ENCODE peak calls at places on chromosomes 13 and 19, in five cellular contexts. One of them, this sample, is unnamed.

GRCh38 chr13:112724788-112725345 is 35.0 kb downstream of the ATP11A start:
- DNase-seq in IMR-90: no peak
- DNase-seq in H9: no peak
- DNase-seq in H1: no peak
- DNase-seq in mesenchymal stem cell: no peak
- DNase-seq in this sample: no peak

GRCh38 chr19:10104665-10105221 is 1.4 kb upstream of the PPAN start:
- DNase-seq in IMR-90: no peak
- DNase-seq in H9: no peak
- DNase-seq in H1: no peak
- DNase-seq in mesenchymal stem cell: no peak
- DNase-seq in this sample: no peak

GRCh38 chr13:71864981-71865857 is 1.8 kb downstream of the DACH1 start:
- DNase-seq in IMR-90: no peak
- DNase-seq in H9: peak; percentile 41
- DNase-seq in H1: no peak
- DNase-seq in mesenchymal stem cell: peak; percentile 34
- DNase-seq in this sample: no peak

GRCh38 chr13:28268800-28269223 is 130.5 kb downstream of the PAN3 start:
- DNase-seq in IMR-90: no peak
- DNase-seq in H9: no peak
- DNase-seq in H1: no peak
- DNase-seq in mesenchymal stem cell: no peak
- DNase-seq in this sample: no peak

GRCh38 chr19:13974073-13974472 is 21.8 kb downstream of the DCAF15 start:
- DNase-seq in IMR-90: no peak
- DNase-seq in H9: peak; percentile 93
- DNase-seq in H1: peak; percentile 70
- DNase-seq in mesenchymal stem cell: no peak
- DNase-seq in this sample: peak; percentile 35

GRCh38 chr13:72853000-72853399 is 71.1 kb downstream of the PIBF1 start:
- DNase-seq in IMR-90: peak; percentile 10
- DNase-seq in H9: no peak
- DNase-seq in H1: no peak
- DNase-seq in mesenchymal stem cell: no peak
- DNase-seq in this sample: no peak

GRCh38 chr13:25898991-25899390 is 152.8 kb downstream of the SHISA2 start:
- DNase-seq in IMR-90: no peak
- DNase-seq in H9: no peak
- DNase-seq in H1: no peak
- DNase-seq in mesenchymal stem cell: no peak
- DNase-seq in this sample: no peak

GRCh38 chr19:49339364-49340068 is 4.3 kb downstream of the CD37 start:
- DNase-seq in IMR-90: peak; percentile 50
- DNase-seq in H9: peak; percentile 98
- DNase-seq in H1: peak; percentile 92
- DNase-seq in mesenchymal stem cell: peak; percentile 70
- DNase-seq in this sample: peak; percentile 89

GRCh38 chr13:110965038-110965754 is 50.3 kb upstream of the ANKRD10 start:
- DNase-seq in IMR-90: peak; percentile 89
- DNase-seq in H9: no peak
- DNase-seq in H1: no peak
- DNase-seq in mesenchymal stem cell: peak; percentile 73
- DNase-seq in this sample: no peak

GRCh38 chr13:40221460-40222201 is 444.8 kb downstream of the FOXO1 start:
- DNase-seq in IMR-90: no peak
- DNase-seq in H9: no peak
- DNase-seq in H1: no peak
- DNase-seq in mesenchymal stem cell: peak; percentile 71
- DNase-seq in this sample: no peak

GRCh38 chr13:47175172-47175806 is 278.4 kb upstream of the HTR2A start:
- DNase-seq in IMR-90: peak; percentile 95
- DNase-seq in H9: no peak
- DNase-seq in H1: no peak
- DNase-seq in mesenchymal stem cell: peak; percentile 94
- DNase-seq in this sample: no peak

GRCh38 chr19:7729211-7729610 is 2.7 kb downstream of the CLEC4G start:
- DNase-seq in IMR-90: no peak
- DNase-seq in H9: peak; percentile 54
- DNase-seq in H1: no peak
- DNase-seq in mesenchymal stem cell: no peak
- DNase-seq in this sample: no peak

GRCh38 chr19:42424712-42425131 is 2.5 kb downstream of the LIPE start:
- DNase-seq in IMR-90: no peak
- DNase-seq in H9: peak; percentile 67
- DNase-seq in H1: no peak
- DNase-seq in mesenchymal stem cell: no peak
- DNase-seq in this sample: no peak

GRCh38 chr19:10450853-10451609 is 30.7 kb downstream of the PDE4A start:
- DNase-seq in IMR-90: no peak
- DNase-seq in H9: peak; percentile 94
- DNase-seq in H1: peak; percentile 31
- DNase-seq in mesenchymal stem cell: no peak
- DNase-seq in this sample: no peak

GRCh38 chr13:32300920-32301319 is 14.2 kb downstream of the ZAR1L start:
- DNase-seq in IMR-90: no peak
- DNase-seq in H9: no peak
- DNase-seq in H1: no peak
- DNase-seq in mesenchymal stem cell: no peak
- DNase-seq in this sample: no peak

GRCh38 chr19:9054768-9055167 is 32.1 kb upstream of the OR1M1 start:
- DNase-seq in IMR-90: no peak
- DNase-seq in H9: peak; percentile 56
- DNase-seq in H1: no peak
- DNase-seq in mesenchymal stem cell: no peak
- DNase-seq in this sample: peak; percentile 11

GRCh38 chr19:9054207-9054606 is 32.7 kb upstream of the OR1M1 start:
- DNase-seq in IMR-90: no peak
- DNase-seq in H9: no peak
- DNase-seq in H1: no peak
- DNase-seq in mesenchymal stem cell: no peak
- DNase-seq in this sample: no peak

GRCh38 chr19:9057505-9058258 is 29.2 kb upstream of the OR1M1 start:
- DNase-seq in IMR-90: no peak
- DNase-seq in H9: no peak
- DNase-seq in H1: no peak
- DNase-seq in mesenchymal stem cell: no peak
- DNase-seq in this sample: no peak

DNA sequence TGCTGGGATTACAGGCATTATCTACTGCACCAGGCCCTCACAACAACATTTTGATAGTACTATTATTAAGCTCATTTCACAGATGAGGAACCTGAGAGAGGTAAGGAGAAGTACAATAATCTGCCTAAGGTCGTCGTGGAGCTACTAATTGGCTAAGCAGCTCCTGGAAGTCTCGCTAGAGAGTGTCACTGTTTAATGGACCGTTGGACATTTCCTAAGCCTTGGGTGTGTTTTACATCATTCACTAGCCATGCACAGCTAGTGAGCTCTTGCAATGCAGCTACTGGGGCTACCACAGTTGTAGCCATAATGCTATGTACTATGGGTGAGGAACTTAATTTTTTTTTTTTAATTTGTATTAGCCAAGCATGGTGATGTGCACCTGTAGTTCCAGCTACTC is 34.0 kb upstream of the OR1M1 start:
- DNase-seq in IMR-90: no peak
- DNase-seq in H9: no peak
- DNase-seq in H1: no peak
- DNase-seq in mesenchymal stem cell: no peak
- DNase-seq in this sample: no peak
- H2BK5ac ChIP-seq in IMR-90: no peak overlapping the region
- H2BK5ac ChIP-seq in H9: no peak overlapping the region
- H2BK5ac ChIP-seq in H1: no peak overlapping the region
- H2BK5ac ChIP-seq in mesenchymal stem cell: no peak overlapping the region
- H2BK5ac ChIP-seq in this sample: no peak overlapping the region

DNA sequence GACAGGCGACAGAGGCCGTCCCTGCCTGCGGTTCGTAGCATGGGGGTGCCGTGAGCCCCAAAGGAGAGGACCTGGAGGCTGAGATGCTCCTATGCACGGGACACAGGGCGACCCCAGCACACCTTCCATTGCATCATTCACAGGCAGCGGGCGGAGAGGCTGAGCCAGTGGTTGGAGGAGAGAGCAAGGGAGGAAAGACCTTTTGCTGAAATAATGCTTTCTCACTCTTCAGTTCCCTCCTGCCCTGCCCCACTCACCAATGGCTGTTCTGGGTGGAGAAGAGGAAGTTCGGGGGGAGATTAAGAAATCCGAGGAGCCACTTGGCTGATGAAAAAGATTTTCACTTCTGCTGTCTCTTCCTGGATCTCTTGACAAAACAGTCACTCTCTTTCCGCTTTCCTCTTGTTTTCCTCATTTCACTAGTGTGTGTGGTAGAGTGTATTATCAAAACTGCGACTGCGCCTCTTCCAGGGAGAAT is at the start of gene NLRP12:
- DNase-seq in IMR-90: no peak
- DNase-seq in H9: no peak
- DNase-seq in H1: no peak
- DNase-seq in mesenchymal stem cell: no peak
- DNase-seq in this sample: no peak
- H2BK15ac ChIP-seq in IMR-90: no peak within 1 kb of the TSS
- H2BK15ac ChIP-seq in H9: no peak within 1 kb of the TSS
- H2BK15ac ChIP-seq in H1: peak within 1 kb of the TSS; percentile 97
- H2BK15ac ChIP-seq in mesenchymal stem cell: no peak within 1 kb of the TSS
- H2BK15ac ChIP-seq in this sample: no peak within 1 kb of the TSS

DNA sequence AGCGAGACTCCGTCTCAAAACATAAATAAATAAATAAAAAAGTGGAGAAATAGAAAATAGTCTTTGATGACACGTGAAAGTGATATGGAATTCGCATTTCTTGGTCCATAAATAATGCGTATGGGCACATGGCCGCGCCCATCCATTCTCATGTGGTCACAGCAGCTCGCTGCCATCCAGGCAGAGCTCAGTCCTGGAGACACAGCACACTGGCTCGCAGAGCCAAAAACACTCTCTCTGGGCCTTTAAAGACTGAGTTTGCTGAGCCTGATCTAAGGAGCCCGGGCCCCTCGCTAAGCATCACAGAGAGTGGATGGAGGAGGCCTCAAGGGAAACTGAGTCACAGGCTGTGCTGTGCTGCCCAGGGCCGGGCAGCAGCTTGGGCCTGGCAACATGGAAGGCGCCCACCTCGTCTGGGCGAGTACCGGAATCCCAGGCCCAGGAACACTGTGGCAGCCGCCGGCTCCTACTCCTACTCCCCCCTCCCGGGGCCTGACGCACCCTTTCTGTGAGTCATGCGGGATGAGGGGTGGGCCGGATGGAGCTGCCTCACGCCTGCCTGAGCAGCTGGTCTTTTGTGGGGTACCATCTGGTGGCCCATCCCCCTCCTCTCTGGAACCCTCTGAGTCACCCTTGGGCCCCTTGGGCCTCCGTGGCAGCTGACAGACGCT is 28.9 kb upstream of the CACTIN start:
- DNase-seq in IMR-90: peak; percentile 95
- DNase-seq in H9: no peak
- DNase-seq in H1: no peak
- DNase-seq in mesenchymal stem cell: peak; percentile 96
- DNase-seq in this sample: no peak
- H2AFZ ChIP-seq in IMR-90: peak overlapping the region; percentile 96
- H2AFZ ChIP-seq in H9: no peak overlapping the region
- H2AFZ ChIP-seq in H1: no peak overlapping the region
- H2AFZ ChIP-seq in mesenchymal stem cell: no peak overlapping the region
- H2AFZ ChIP-seq in this sample: no peak overlapping the region

GRCh38 chr13:77290342-77290741 is 36.6 kb downstream of the MYCBP2 start:
- DNase-seq in IMR-90: no peak
- DNase-seq in H9: no peak
- DNase-seq in H1: no peak
- DNase-seq in mesenchymal stem cell: no peak
- DNase-seq in this sample: no peak
- H2BK5ac ChIP-seq in IMR-90: no peak overlapping the region
- H2BK5ac ChIP-seq in H9: no peak overlapping the region
- H2BK5ac ChIP-seq in H1: no peak overlapping the region
- H2BK5ac ChIP-seq in mesenchymal stem cell: no peak overlapping the region
- H2BK5ac ChIP-seq in this sample: no peak overlapping the region

GRCh38 chr13:79680485-79680884 is 199.5 kb downstream of the NDFIP2 start:
- DNase-seq in IMR-90: no peak
- DNase-seq in H9: no peak
- DNase-seq in H1: no peak
- DNase-seq in mesenchymal stem cell: no peak
- DNase-seq in this sample: no peak
- H2BK15ac ChIP-seq in IMR-90: no peak overlapping the region
- H2BK15ac ChIP-seq in H9: no peak overlapping the region
- H2BK15ac ChIP-seq in H1: no peak overlapping the region
- H2BK15ac ChIP-seq in mesenchymal stem cell: no peak overlapping the region
- H2BK15ac ChIP-seq in this sample: no peak overlapping the region

DNA sequence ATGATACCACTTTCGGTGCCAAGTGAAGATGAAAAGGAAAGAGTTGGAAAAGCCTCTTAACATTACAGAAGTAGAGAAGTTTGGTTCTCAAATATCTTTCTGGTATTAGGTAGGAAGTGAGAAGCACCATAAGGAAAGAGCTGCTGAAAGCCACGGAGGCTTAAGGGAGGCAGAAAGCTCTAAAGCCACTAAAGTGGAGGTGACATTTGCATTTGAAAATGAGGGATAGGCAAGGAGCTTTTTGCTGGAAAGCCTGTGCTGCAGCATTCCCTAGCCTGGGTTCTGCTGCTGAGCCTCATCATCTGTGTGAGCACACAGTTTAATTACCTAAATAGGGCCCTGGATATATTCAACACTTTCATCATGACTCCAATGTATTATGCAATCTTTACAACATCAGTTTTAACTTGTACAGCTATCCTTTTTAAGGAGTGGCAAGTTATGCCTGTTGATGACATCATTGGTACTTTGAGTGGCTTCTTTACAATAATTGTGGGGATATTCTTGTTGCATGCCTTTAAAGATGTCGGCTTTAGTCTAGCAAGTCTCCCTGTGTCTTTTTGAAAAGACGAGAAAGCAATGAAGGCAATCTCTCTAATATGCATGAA is 315.4 kb downstream of the RBM26 start:
- DNase-seq in IMR-90: no peak
- DNase-seq in H9: no peak
- DNase-seq in H1: no peak
- DNase-seq in mesenchymal stem cell: no peak
- DNase-seq in this sample: no peak
- H2AFZ ChIP-seq in IMR-90: no peak overlapping the region
- H2AFZ ChIP-seq in H9: no peak overlapping the region
- H2AFZ ChIP-seq in H1: no peak overlapping the region
- H2AFZ ChIP-seq in mesenchymal stem cell: no peak overlapping the region
- H2AFZ ChIP-seq in this sample: no peak overlapping the region

DNA sequence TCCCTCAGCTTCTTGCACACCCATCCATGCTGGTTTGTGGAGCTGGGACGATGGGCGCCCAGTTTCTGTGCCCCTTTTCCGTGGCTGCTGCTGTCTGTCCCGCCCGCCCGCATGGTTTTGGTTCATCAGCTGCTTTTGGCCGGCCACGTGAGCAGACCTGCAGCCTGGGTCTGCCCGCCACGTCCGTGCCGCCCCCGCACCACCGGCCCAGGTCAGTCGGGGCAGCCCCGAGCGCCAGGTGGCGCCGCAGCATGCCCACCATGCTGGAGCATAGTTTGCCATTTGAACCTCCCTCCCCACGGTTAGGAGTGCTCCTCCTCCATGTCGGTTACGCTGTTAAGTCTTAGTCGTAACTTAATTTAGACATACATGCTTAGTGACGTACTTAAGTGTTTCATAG is 15.3 kb upstream of the RPS15 start:
- DNase-seq in IMR-90: no peak
- DNase-seq in H9: no peak
- DNase-seq in H1: no peak
- DNase-seq in mesenchymal stem cell: no peak
- DNase-seq in this sample: no peak
- H2BK5ac ChIP-seq in IMR-90: no peak overlapping the region
- H2BK5ac ChIP-seq in H9: no peak overlapping the region
- H2BK5ac ChIP-seq in H1: no peak overlapping the region
- H2BK5ac ChIP-seq in mesenchymal stem cell: no peak overlapping the region
- H2BK5ac ChIP-seq in this sample: no peak overlapping the region